ENCODE peak calls at places on chromosomes 3 and 15, in ten cellular contexts. N is mesothelial cell of epicardium, I is HT1080, Y is HS-27A, G is amniotic stem cell, L is left ventricle myocardium inferior, B is OCI-LY7, C is NCI-H1694 treated with DMSO at 0.1 percent for 48 hours, R is brain microvascular endothelial cell, Z is cardiac muscle cell. X is an unnamed sample.
A peak's percentile ranks its signal among the peaks of the same experiment; 100 is the strongest.

GRCh38 chr3:168850109-168850508 is 754.4 kb upstream of the GOLIM4 start:
- DNase-seq in N (no peak), I (no peak), Y (no peak), G (no peak), L (no peak), B (no peak), C (no peak), R (no peak), Z (no peak), X (no peak)

GRCh38 chr3:175287361-175287963 is 428.3 kb downstream of the NAALADL2 start:
- DNase-seq in N (no peak), I (no peak), Y (no peak), G (no peak), L (no peak), B (no peak), C (no peak), R (peak; percentile 28), Z (no peak), X (no peak)

GRCh38 chr15:52855157-52855556 is 65.0 kb upstream of the ONECUT1 start:
- DNase-seq in N (no peak), I (no peak), Y (no peak), G (no peak), L (no peak), B (no peak), C (no peak), R (no peak), Z (no peak), X (no peak)

GRCh38 chr3:172635588-172635987 is 75.3 kb downstream of the NCEH1 start:
- DNase-seq in N (no peak), I (peak; percentile 81), Y (no peak), G (no peak), L (no peak), B (no peak), C (no peak), R (no peak), Z (no peak), X (no peak)

GRCh38 chr3:128489860-128490649 is 2.9 kb downstream of the GATA2 start:
- DNase-seq in N (peak; percentile 70), I (no peak), Y (no peak), G (peak; percentile 25), L (no peak), B (no peak), C (peak; percentile 7), R (no peak), Z (peak; percentile 55), X (peak; percentile 51)

GRCh38 chr15:68644088-68644904 is 65.5 kb downstream of the CORO2B start:
- DNase-seq in N (peak; percentile 28), I (peak; percentile 48), Y (no peak), G (peak; percentile 63), L (no peak), B (no peak), C (no peak), R (peak; percentile 64), Z (peak; percentile 82), X (peak; percentile 66)

GRCh38 chr3:108664266-108664665 is 74.7 kb downstream of the DZIP3 start:
- DNase-seq in N (no peak), I (peak; percentile 6), Y (no peak), G (no peak), L (no peak), B (no peak), C (no peak), R (no peak), Z (no peak), X (peak; percentile 19)

GRCh38 chr15:47983533-47983932 is 137.3 kb upstream of the SLC24A5 start:
- DNase-seq in N (no peak), I (no peak), Y (no peak), G (no peak), L (no peak), B (no peak), C (no peak), R (no peak), Z (no peak), X (no peak)

GRCh38 chr3:35537265-35537664 is 102.1 kb upstream of the ARPP21 start:
- DNase-seq in N (no peak), I (peak; percentile 4), Y (no peak), G (no peak), L (no peak), B (no peak), C (no peak), R (no peak), Z (peak; percentile 25), X (no peak)

GRCh38 chr3:150538324-150539208 is 7.7 kb downstream of the SERP1 start:
- DNase-seq in N (no peak), I (no peak), Y (no peak), G (no peak), L (no peak), B (no peak), C (no peak), R (no peak), Z (no peak), X (no peak)

GRCh38 chr3:9192238-9192637 is 57.2 kb downstream of the SRGAP3 start:
- DNase-seq in N (no peak), I (peak; percentile 28), Y (no peak), G (no peak), L (no peak), B (no peak), C (no peak), R (no peak), Z (no peak), X (peak; percentile 30)

GRCh38 chr15:36899696-36900095 is 200.7 kb downstream of the MEIS2 start:
- DNase-seq in N (no peak), I (no peak), Y (no peak), G (no peak), L (no peak), B (no peak), C (no peak), R (no peak), Z (no peak), X (no peak)

GRCh38 chr3:141393151-141394076 is 25.1 kb downstream of the ZBTB38 start:
- DNase-seq in N (no peak), I (no peak), Y (no peak), G (no peak), L (no peak), B (no peak), C (no peak), R (no peak), Z (peak; percentile 50), X (peak; percentile 83)

GRCh38 chr15:30882861-30883433 is 20.8 kb upstream of the FAN1 start:
- DNase-seq in N (no peak), I (peak; percentile 41), Y (no peak), G (no peak), L (no peak), B (no peak), C (no peak), R (no peak), Z (no peak), X (no peak)

GRCh38 chr3:49747792-49748480 is 24.2 kb upstream of the GMPPB start:
- DNase-seq in N (no peak), I (peak; percentile 69), Y (no peak), G (no peak), L (no peak), B (no peak), C (no peak), R (peak; percentile 87), Z (peak; percentile 64), X (peak; percentile 86)

GRCh38 chr3:23041918-23042696 is 161.0 kb upstream of the UBE2E2 start:
- DNase-seq in N (no peak), I (peak; percentile 15), Y (peak; percentile 90), G (no peak), L (no peak), B (no peak), C (no peak), R (peak; percentile 47), Z (peak; percentile 55), X (peak; percentile 26)

GRCh38 chr15:56425276-56425675 is 39.7 kb downstream of the MNS1 start:
- DNase-seq in N (no peak), I (no peak), Y (no peak), G (no peak), L (no peak), B (no peak), C (no peak), R (no peak), Z (no peak), X (no peak)

GRCh38 chr15:101017935-101018849 is 99.0 kb downstream of the LRRK1 start:
- DNase-seq in N (no peak), I (no peak), Y (no peak), G (no peak), L (no peak), B (no peak), C (no peak), R (no peak), Z (peak; percentile 83), X (no peak)

GRCh38 chr15:31974855-31975421 is 55.4 kb upstream of the CHRNA7 start:
- DNase-seq in N (peak; percentile 56), I (peak; percentile 8), Y (no peak), G (no peak), L (no peak), B (peak; percentile 52), C (peak; percentile 30), R (peak; percentile 3), Z (peak; percentile 29), X (peak; percentile 66)

GRCh38 chr15:82540984-82541431 is 751 bp upstream of the RPS17 start:
- DNase-seq in N (peak; percentile 41), I (peak; percentile 19), Y (no peak), G (no peak), L (no peak), B (no peak), C (no peak), R (no peak), Z (peak; percentile 29), X (no peak)

GRCh38 chr3:194462936-194463335 is 23.9 kb downstream of the ATP13A3 start:
- DNase-seq in N (no peak), I (no peak), Y (no peak), G (no peak), L (no peak), B (no peak), C (no peak), R (no peak), Z (no peak), X (no peak)

GRCh38 chr3:155535098-155535497 is 209.8 kb downstream of the PLCH1 start:
- DNase-seq in N (no peak), I (no peak), Y (no peak), G (no peak), L (no peak), B (no peak), C (no peak), R (no peak), Z (no peak), X (no peak)

GRCh38 chr15:62474771-62475124 is 309.7 kb upstream of the C2CD4B start:
- DNase-seq in N (no peak), I (no peak), Y (no peak), G (no peak), L (no peak), B (no peak), C (no peak), R (no peak), Z (no peak), X (peak; percentile 64)

GRCh38 chr15:63605816-63606215 is 8.6 kb downstream of the FBXL22 start:
- DNase-seq in N (no peak), I (peak; percentile 53), Y (no peak), G (no peak), L (no peak), B (no peak), C (peak; percentile 1), R (no peak), Z (no peak), X (no peak)

GRCh38 chr3:193301441-193301840 is 60.4 kb downstream of the PLAAT1 start:
- DNase-seq in N (no peak), I (peak; percentile 99), Y (no peak), G (no peak), L (no peak), B (no peak), C (no peak), R (no peak), Z (peak; percentile 12), X (peak; percentile 15)

GRCh38 chr15:68464451-68465090 is 32.6 kb upstream of the ITGA11 start:
- DNase-seq in N (no peak), I (peak; percentile 17), Y (no peak), G (no peak), L (no peak), B (no peak), C (no peak), R (peak; percentile 90), Z (peak; percentile 66), X (peak; percentile 31)

X was measured in astrocyte of the hippocampus.